ENCODE peak calls at places on chromosome 10, in ten cellular contexts. S is suprapubic skin, P is AG09309, K is astrocyte of the spinal cord, N is ovary, T is left lung, Z is Caco-2, X is GM13976, I is PC-3, F is AG10803. C is an unnamed sample.

GRCh38 chr10:11823122-11823988 is at the start of gene PROSER2:
- DNase-seq in X (peak), S (peak), F (peak), N (peak), Z (peak), P (no peak), K (peak), T (peak), I (peak), C (no peak)

GRCh38 chr10:55470840-55471239 is 669.8 kb upstream of the PCDH15 start:
- DNase-seq in X (no peak), F (no peak), T (no peak), Z (no peak), I (no peak), S (no peak), K (no peak), N (no peak), P (no peak), C (no peak)

GRCh38 chr10:123945506-123945905 is 53.9 kb upstream of the CPXM2 start:
- DNase-seq in K (no peak), F (peak), P (peak), S (no peak), X (no peak), I (peak), N (no peak), Z (no peak), T (no peak), C (no peak)

GRCh38 chr10:23326541-23327307 is 17.9 kb downstream of the C10orf67 start:
- DNase-seq in F (no peak), I (no peak), P (no peak), S (no peak), K (no peak), X (no peak), N (no peak), T (no peak), Z (no peak), C (no peak)

GRCh38 chr10:49446031-49446430 is 50.1 kb upstream of the DRGX start:
- DNase-seq in S (no peak), F (peak), K (peak), T (no peak), Z (no peak), I (peak), X (no peak), P (peak), N (no peak), C (no peak)

GRCh38 chr10:47025253-47025539 is 114.0 kb downstream of the PTPN20 start:
- DNase-seq in N (no peak), T (peak), F (peak), K (no peak), P (no peak), Z (no peak), S (peak), X (peak), I (no peak), C (no peak)

GRCh38 chr10:125781374-125781773 is 5.8 kb upstream of the MMP21 start:
- DNase-seq in T (no peak), F (no peak), Z (no peak), X (no peak), I (no peak), K (no peak), S (no peak), N (no peak), P (no peak), C (no peak)

GRCh38 chr10:72124984-72125383 is 36.6 kb upstream of the SPOCK2 start:
- DNase-seq in S (no peak), F (peak), K (peak), T (no peak), I (no peak), X (no peak), Z (no peak), N (no peak), P (peak), C (no peak)

GRCh38 chr10:128897414-128897928 is 569.6 kb upstream of the MGMT start:
- DNase-seq in T (no peak), X (no peak), P (no peak), S (no peak), Z (no peak), F (no peak), K (no peak), N (no peak), I (no peak), C (no peak)

GRCh38 chr10:89332718-89333281 is 5.0 kb downstream of the IFIT3 start:
- DNase-seq in X (no peak), S (no peak), F (no peak), P (no peak), T (no peak), K (no peak), I (no peak), Z (no peak), N (no peak), C (no peak)

GRCh38 chr10:53013201-53013808 is 240.7 kb upstream of the MBL2 start:
- DNase-seq in N (no peak), S (no peak), P (no peak), I (no peak), K (no peak), F (no peak), T (no peak), Z (no peak), X (no peak), C (no peak)

GRCh38 chr10:76428541-76429330 is 997.3 kb downstream of the LRMDA start:
- DNase-seq in Z (no peak), F (peak), X (no peak), P (peak), I (peak), K (peak), N (no peak), S (no peak), T (peak), C (peak)

GRCh38 chr10:103497161-103497915 is 3.8 kb downstream of the NEURL1 start:
- DNase-seq in T (no peak), X (no peak), I (no peak), S (no peak), Z (no peak), K (no peak), F (no peak), N (no peak), P (no peak), C (no peak)

GRCh38 chr10:124066744-124067714 is 26.4 kb downstream of the CHST15 start:
- DNase-seq in T (no peak), N (peak), Z (no peak), K (no peak), I (no peak), S (no peak), F (no peak), P (no peak), X (no peak), C (no peak)

GRCh38 chr10:46294641-46295230 is 7.9 kb downstream of the ANTXRL start:
- DNase-seq in X (no peak), P (no peak), S (no peak), Z (no peak), T (peak), K (no peak), F (no peak), N (no peak), I (no peak), C (no peak)

GRCh38 chr10:63767512-63767911 is 246.3 kb downstream of the REEP3 start:
- DNase-seq in Z (peak), I (peak), T (no peak), N (no peak), P (no peak), K (peak), F (no peak), X (no peak), S (no peak), C (no peak)

GRCh38 chr10:75428434-75429158 is 2.8 kb upstream of the LRMDA start:
- DNase-seq in X (no peak), I (peak), S (no peak), Z (no peak), T (no peak), P (no peak), F (no peak), N (no peak), K (peak), C (no peak)

GRCh38 chr10:124672181-124672638 is 72.0 kb downstream of the FAM53B start:
- DNase-seq in F (no peak), Z (no peak), S (no peak), N (no peak), T (no peak), P (no peak), K (no peak), X (no peak), I (no peak), C (no peak)

GRCh38 chr10:132518572-132519381 is 18.8 kb upstream of the INPP5A start:
- DNase-seq in K (no peak), X (peak), I (peak), P (no peak), T (peak), F (no peak), N (peak), S (peak), Z (peak), C (no peak)

GRCh38 chr10:71272122-71272771 is 46.8 kb upstream of the SLC29A3 start:
- DNase-seq in K (peak), P (no peak), X (no peak), N (no peak), S (no peak), T (no peak), F (peak), I (peak), Z (no peak), C (no peak)

GRCh38 chr10:23490115-23490514 is 51.2 kb downstream of the OTUD1 start:
- DNase-seq in S (no peak), Z (no peak), T (no peak), K (no peak), X (no peak), F (no peak), P (no peak), I (no peak), N (no peak), C (no peak)

GRCh38 chr10:26197248-26197647 is 19.3 kb upstream of the GAD2 start:
- DNase-seq in P (no peak), T (no peak), X (no peak), F (no peak), I (no peak), K (no peak), S (no peak), Z (no peak), N (no peak), C (no peak)

GRCh38 chr10:51860257-51860656 is 160.9 kb upstream of the CSTF2T start:
- DNase-seq in N (no peak), P (peak), F (peak), K (peak), X (no peak), Z (no peak), I (peak), T (no peak), S (peak), C (no peak)

GRCh38 chr10:21517134-21517982 is 8.1 kb downstream of the SKIDA1 start:
- DNase-seq in N (peak), X (no peak), T (no peak), K (peak), P (no peak), Z (peak), I (peak), S (peak), F (peak), C (no peak)

GRCh38 chr10:34825433-34825832 is 10.3 kb upstream of the PARD3 start:
- DNase-seq in F (no peak), Z (no peak), S (no peak), T (no peak), X (no peak), I (no peak), N (no peak), P (no peak), K (no peak), C (no peak)

GRCh38 chr10:34827087-34827766 is 12.1 kb upstream of the PARD3 start:
- DNase-seq in P (no peak), S (no peak), F (no peak), N (no peak), X (no peak), Z (no peak), I (no peak), K (no peak), T (no peak), C (no peak)

GRCh38 chr10:34821587-34822585 is 6.8 kb upstream of the PARD3 start:
- DNase-seq in I (peak), Z (peak), N (no peak), K (no peak), T (no peak), F (peak), P (no peak), S (no peak), X (no peak), C (no peak)

GRCh38 chr10:34826221-34826620 is 11.1 kb upstream of the PARD3 start:
- DNase-seq in K (no peak), T (no peak), P (no peak), Z (peak), I (no peak), X (no peak), S (no peak), N (no peak), F (no peak), C (no peak)

DNA sequence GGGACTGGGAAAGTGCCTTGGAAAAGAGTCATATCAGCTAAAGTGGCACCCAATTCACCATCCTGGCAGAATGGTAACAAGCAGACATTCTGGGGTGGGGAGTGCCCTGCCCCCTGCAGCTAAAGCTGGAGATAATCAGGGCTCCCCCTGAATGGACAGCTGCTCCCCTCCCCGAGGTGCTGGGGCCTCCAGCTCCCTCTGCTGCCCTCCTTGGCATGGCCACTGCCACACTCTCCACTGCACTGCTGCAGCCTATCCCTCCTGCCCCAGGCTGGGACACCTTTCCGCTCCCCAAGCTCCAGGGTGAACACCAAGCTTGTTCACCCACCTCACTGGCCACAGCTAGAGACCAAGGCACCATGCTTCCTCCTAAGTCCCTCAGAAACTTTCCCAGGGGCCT is 9.8 kb upstream of the PARD3 start:
- DNase-seq in X (no peak), F (no peak), N (no peak), S (no peak), I (peak), T (no peak), K (no peak), Z (peak), P (no peak), C (no peak)
- TF ChIP-seq CTCF in X (no peak), F (no peak), N (no peak), S (no peak), I (peak), T (no peak), K (peak), Z (peak), P (peak), C (peak)

GRCh38 chr10:1933215-1933614 is 195.9 kb upstream of the ADARB2 start:
- DNase-seq in K (no peak), N (no peak), P (no peak), F (no peak), I (no peak), Z (no peak), T (no peak), X (no peak), S (no peak), C (no peak)
- TF ChIP-seq CTCF in K (no peak), N (no peak), P (no peak), F (no peak), I (no peak), Z (no peak), T (no peak), X (no peak), S (no peak), C (no peak)

GRCh38 chr10:117188399-117188798 is 8.9 kb upstream of the KCNK18 start:
- DNase-seq in T (no peak), X (no peak), S (no peak), F (peak), K (no peak), Z (no peak), I (no peak), N (no peak), P (no peak), C (no peak)
- TF ChIP-seq CTCF in T (no peak), X (no peak), S (no peak), F (no peak), K (no peak), Z (no peak), I (no peak), N (no peak), P (no peak), C (no peak)

GRCh38 chr10:15740261-15740660 is 20.5 kb upstream of the ITGA8 start:
- DNase-seq in T (no peak), P (no peak), I (no peak), N (no peak), S (no peak), Z (no peak), X (no peak), K (no peak), F (no peak), C (no peak)
- TF ChIP-seq CTCF in T (no peak), P (no peak), I (no peak), N (no peak), S (no peak), Z (no peak), X (no peak), K (no peak), F (no peak), C (no peak)

GRCh38 chr10:36721851-36722250 is 403.5 kb upstream of the ANKRD30A start:
- DNase-seq in Z (no peak), S (no peak), N (no peak), F (peak), I (no peak), P (peak), X (no peak), T (no peak), K (no peak), C (no peak)

GRCh38 chr10:36722777-36723176 is 402.6 kb upstream of the ANKRD30A start:
- DNase-seq in T (no peak), S (no peak), F (no peak), K (no peak), N (no peak), Z (no peak), I (no peak), X (no peak), P (no peak), C (no peak)

GRCh38 chr10:36720931-36721330 is 404.5 kb upstream of the ANKRD30A start:
- DNase-seq in N (no peak), T (no peak), I (peak), Z (no peak), F (no peak), K (no peak), X (no peak), S (no peak), P (no peak), C (no peak)

GRCh38 chr10:36730316-36730715 is 395.1 kb upstream of the ANKRD30A start:
- DNase-seq in Z (no peak), I (peak), X (no peak), T (no peak), P (no peak), N (no peak), S (no peak), F (no peak), K (no peak), C (no peak)

GRCh38 chr10:36725581-36726520 is 399.5 kb upstream of the ANKRD30A start:
- DNase-seq in K (peak), P (peak), N (no peak), Z (peak), F (peak), I (peak), S (no peak), X (no peak), T (no peak), C (peak)
- TF ChIP-seq CTCF in K (peak), P (peak), N (no peak), Z (peak), F (peak), I (peak), S (no peak), X (no peak), T (no peak), C (peak)

DNA sequence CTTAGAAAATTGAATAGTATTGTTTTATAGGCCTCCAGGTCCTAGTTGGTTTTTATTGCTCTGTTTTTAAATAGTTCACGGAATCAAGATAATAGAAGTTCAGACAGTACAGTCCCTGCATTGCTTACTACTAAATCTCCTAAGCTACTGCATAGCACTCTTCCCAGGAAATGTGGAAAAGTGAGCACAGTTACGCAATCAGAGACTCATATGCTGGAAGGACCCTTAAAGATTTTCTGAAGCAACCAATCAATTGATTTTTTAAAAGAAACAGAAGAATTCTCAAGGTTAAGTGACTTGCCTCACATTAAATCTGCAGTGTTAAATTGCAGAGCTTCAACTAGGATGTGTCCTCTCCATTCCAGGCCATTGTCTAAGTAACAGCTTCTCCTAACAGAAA is 23.1 kb upstream of the DIP2C start:
- DNase-seq in X (no peak), P (no peak), N (no peak), T (no peak), S (no peak), F (no peak), K (no peak), Z (no peak), I (no peak), C (no peak)
- TF ChIP-seq CTCF in X (no peak), P (no peak), N (no peak), T (no peak), S (no peak), F (no peak), K (no peak), Z (no peak), I (no peak), C (no peak)